ENCODE peak calls at places on chromosomes 16 and 17, in seven cellular contexts. D is MCF 10A, J is gastrocnemius medialis, T is choroid plexus epithelial cell, X is A549, K is H1, Z is hepatocyte. G is an unnamed sample.

GRCh38 chr17:41967141-41967920 is 736 bp downstream of the CNP start:
- DNase-seq in J (no peak), K (no peak), Z (no peak), T (peak), X (no peak), D (peak), G (no peak)

GRCh38 chr17:65366102-65366844 is 195.2 kb downstream of the AXIN2 start:
- DNase-seq in X (no peak), Z (no peak), J (no peak), K (no peak), D (no peak), T (no peak), G (no peak)

GRCh38 chr17:15273141-15273793 is 8.1 kb upstream of the PMP22 start:
- DNase-seq in D (peak), Z (no peak), K (no peak), J (no peak), X (peak), T (peak), G (no peak)

GRCh38 chr17:59193463-59193862 is 16.4 kb upstream of the SMG8 start:
- DNase-seq in J (no peak), X (no peak), Z (no peak), K (no peak), T (no peak), D (no peak), G (no peak)

GRCh38 chr17:3583456-3583855 is 25.8 kb downstream of the TRPV1 start:
- DNase-seq in Z (no peak), K (no peak), J (no peak), X (no peak), T (no peak), D (no peak), G (no peak)

GRCh38 chr17:29565643-29566472 is 979 bp downstream of the ABHD15 start:
- DNase-seq in X (peak), K (no peak), Z (peak), J (no peak), D (no peak), T (no peak), G (peak)

GRCh38 chr16:87231295-87231694 is 85.9 kb downstream of the C16orf95 start:
- DNase-seq in X (no peak), D (no peak), J (no peak), K (no peak), T (no peak), Z (no peak), G (no peak)

GRCh38 chr16:67546761-67547422 is 15.4 kb upstream of the CTCF start:
- DNase-seq in T (peak), D (peak), Z (peak), X (peak), J (no peak), K (peak), G (no peak)

GRCh38 chr16:66399930-66400329 is 27.2 kb upstream of the BEAN1 start:
- DNase-seq in Z (no peak), T (no peak), D (no peak), K (no peak), X (no peak), J (no peak), G (no peak)

GRCh38 chr16:3434373-3434772 is 8.9 kb downstream of the ZNF597 start:
- DNase-seq in X (no peak), Z (no peak), T (no peak), K (no peak), J (no peak), D (no peak), G (no peak)

GRCh38 chr17:27408891-27409290 is 47.4 kb upstream of the KSR1 start:
- DNase-seq in J (no peak), X (peak), Z (no peak), T (peak), K (no peak), D (peak), G (no peak)

GRCh38 chr17:2390199-2390880 is 10.5 kb downstream of the MNT start:
- DNase-seq in D (no peak), K (no peak), X (no peak), Z (no peak), J (no peak), T (no peak), G (no peak)

GRCh38 chr16:6483634-6484033 is 849.0 kb upstream of the RBFOX1 start:
- DNase-seq in J (no peak), Z (no peak), K (no peak), D (no peak), X (no peak), T (no peak), G (no peak)

GRCh38 chr17:80957461-80957941 is 34.1 kb upstream of the CHMP6 start:
- DNase-seq in J (peak), K (no peak), Z (no peak), X (no peak), D (no peak), T (no peak), G (no peak)

GRCh38 chr17:66576473-66576872 is 258.4 kb upstream of the CACNG5 start:
- DNase-seq in D (no peak), X (no peak), K (no peak), Z (no peak), T (peak), J (no peak), G (no peak)

GRCh38 chr17:47239663-47240374 is 13.8 kb upstream of the ITGB3 start:
- DNase-seq in Z (peak), X (peak), D (peak), J (peak), T (peak), K (no peak), G (peak)

GRCh38 chr16:80940069-80940856 is 66.4 kb downstream of the CMC2 start:
- DNase-seq in J (no peak), X (no peak), T (no peak), D (no peak), K (no peak), Z (no peak), G (no peak)

GRCh38 chr17:28741358-28742349 is 2.2 kb upstream of the TRAF4 start:
- DNase-seq in J (no peak), D (no peak), T (no peak), K (no peak), Z (peak), X (no peak), G (no peak)

GRCh38 chr17:21004016-21004930 is 38.5 kb downstream of the USP22 start:
- DNase-seq in X (no peak), D (no peak), J (no peak), T (no peak), Z (no peak), K (no peak), G (no peak)

GRCh38 chr17:73255671-73256181 is 6.0 kb downstream of the CPSF4L start:
- DNase-seq in J (peak), X (peak), Z (peak), K (peak), D (peak), T (peak), G (peak)

GRCh38 chr16:58301052-58301451 is 6.2 kb upstream of the PRSS54 start:
- DNase-seq in Z (no peak), T (no peak), K (no peak), X (no peak), D (no peak), J (no peak), G (no peak)

GRCh38 chr16:58299757-58300349 is 5.0 kb upstream of the PRSS54 start:
- DNase-seq in D (peak), X (peak), J (no peak), Z (peak), T (peak), K (peak), G (no peak)
- TF ChIP-seq CTCF in D (peak), X (peak), J (peak), Z (peak), T (peak), K (peak), G (no peak)

GRCh38 chr16:70152578-70153302 is 20.8 kb upstream of the CLEC18C start:
- DNase-seq in D (no peak), X (no peak), T (no peak), Z (peak), J (no peak), K (no peak), G (no peak)
- TF ChIP-seq CTCF in D (no peak), X (no peak), T (no peak), Z (no peak), J (no peak), K (no peak), G (no peak)

DNA sequence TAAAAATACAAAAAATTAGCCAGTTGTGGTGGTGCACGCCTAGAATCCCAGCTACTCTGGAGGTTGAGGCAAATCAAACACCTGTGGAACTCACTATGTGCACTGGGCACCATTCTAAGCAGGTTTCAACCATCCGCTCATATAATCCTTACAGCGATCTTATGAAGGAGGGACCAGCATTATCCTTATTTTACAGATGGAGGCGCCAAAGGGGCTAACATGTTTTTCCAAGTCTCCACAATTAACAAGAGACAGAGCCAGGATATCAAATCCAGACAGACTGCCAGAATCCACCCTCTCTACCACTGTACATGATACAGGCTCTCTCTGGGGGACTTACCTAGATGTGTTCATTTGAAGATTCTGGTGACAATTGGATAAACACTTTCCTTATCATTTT is 479.0 kb downstream of the XYLT1 start:
- DNase-seq in K (no peak), J (no peak), Z (no peak), X (no peak), T (no peak), D (no peak), G (no peak)
- TF ChIP-seq CTCF in K (no peak), J (no peak), Z (no peak), X (no peak), T (no peak), D (no peak), G (no peak)

GRCh38 chr17:45264430-45264829 is 2.5 kb upstream of the SPATA32 start:
- DNase-seq in K (no peak), Z (no peak), D (no peak), X (no peak), T (no peak), J (no peak), G (no peak)

GRCh38 chr17:45264988-45265387 is 3.1 kb upstream of the SPATA32 start:
- DNase-seq in X (no peak), T (no peak), J (no peak), K (no peak), Z (no peak), D (no peak), G (no peak)

GRCh38 chr17:45261577-45262515 is at the start of gene SPATA32:
- DNase-seq in D (no peak), T (peak), J (peak), Z (peak), K (no peak), X (no peak), G (no peak)

GRCh38 chr17:45263477-45263860 is 1.6 kb upstream of the SPATA32 start:
- DNase-seq in J (no peak), Z (no peak), D (no peak), X (no peak), T (no peak), K (no peak), G (no peak)

DNA sequence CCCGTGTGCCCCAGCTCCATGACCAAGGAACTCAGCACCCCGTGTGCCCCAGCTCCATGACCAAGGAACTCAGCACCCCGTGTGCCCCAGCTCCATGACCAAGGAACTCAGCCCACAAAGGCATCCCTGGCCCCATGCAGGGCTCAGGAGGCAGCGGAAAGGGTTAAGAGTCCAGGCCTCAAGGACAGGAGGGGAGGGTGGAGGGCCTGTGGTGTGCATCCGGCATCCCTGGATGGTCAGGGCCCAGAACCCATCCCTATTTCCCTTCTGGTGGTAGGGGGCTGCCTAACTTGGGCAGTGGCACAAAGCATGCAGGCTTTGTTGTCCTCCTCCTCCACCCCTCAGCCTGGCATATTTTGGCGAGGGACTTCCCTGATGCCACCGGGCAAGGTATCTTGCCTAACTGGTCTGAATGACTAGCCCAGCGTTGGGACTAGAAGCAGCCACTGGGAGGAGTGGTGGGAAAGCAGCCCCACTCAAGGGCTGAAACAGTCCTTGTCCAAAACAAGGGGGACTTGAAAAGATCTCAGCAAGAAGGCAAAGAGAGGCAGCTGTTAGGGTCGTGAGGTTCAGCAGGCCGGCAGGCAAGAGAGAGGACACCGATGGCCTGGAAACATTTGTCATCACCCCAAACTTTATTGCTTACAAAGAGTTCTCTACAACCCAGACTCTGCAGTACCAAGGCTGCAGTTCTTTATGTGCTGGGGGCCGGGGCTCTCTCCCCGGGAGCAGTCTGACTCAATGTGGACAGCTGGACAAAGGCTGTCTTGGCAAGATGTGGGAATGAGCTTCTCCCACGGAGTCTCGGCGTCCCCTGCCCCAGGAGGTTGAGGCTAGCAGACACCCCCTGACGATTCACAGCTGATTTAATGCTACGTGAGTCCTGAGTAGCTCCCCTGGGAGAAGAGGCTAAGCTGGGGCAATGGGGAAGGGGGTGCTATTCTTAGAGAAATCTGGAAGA is 902 bp upstream of the SPATA32 start:
- DNase-seq in J (peak), Z (no peak), K (no peak), X (peak), D (no peak), T (peak), G (no peak)
- TF ChIP-seq CTCF in J (no peak), Z (no peak), K (no peak), X (no peak), D (no peak), T (peak), G (no peak)